ENCODE peak calls at places on chromosomes 4 and X, in six cellular contexts. K, C, E, H, I and R are unnamed samples.

GRCh38 chrX:3256868-3257267 is 89.6 kb downstream of the MXRA5 start:
- DNase-seq in E (no peak), I (no peak), H (no peak), C (no peak), K (no peak), R (no peak)

GRCh38 chr4:51942108-51942832 is 77.9 kb downstream of the LRRC66 start:
- DNase-seq in K (no peak), H (no peak), C (no peak), E (peak), I (no peak), R (no peak)

GRCh38 chrX:108537005-108537404 is 97.4 kb downstream of the COL4A5 start:
- DNase-seq in C (peak), H (peak), K (peak), I (no peak), E (peak), R (peak)

GRCh38 chr4:176256921-176257320 is 12.1 kb downstream of the ASB5 start:
- DNase-seq in H (no peak), C (no peak), K (no peak), E (peak), I (no peak), R (no peak)

GRCh38 chrX:17078031-17078730 is 131.7 kb downstream of the REPS2 start:
- DNase-seq in C (no peak), E (peak), K (no peak), I (no peak), H (no peak), R (peak)

GRCh38 chr4:126541820-126542219 is 1090.9 kb upstream of the INTU start:
- DNase-seq in K (no peak), E (no peak), C (no peak), I (no peak), H (no peak), R (peak)

GRCh38 chr4:84652478-84652877 is 69.6 kb downstream of the CDS1 start:
- DNase-seq in K (no peak), I (no peak), C (no peak), H (no peak), E (no peak), R (no peak)

GRCh38 chr4:85486425-85487101 is 11.6 kb downstream of the ARHGAP24 start:
- DNase-seq in C (no peak), I (no peak), E (peak), H (no peak), K (no peak), R (no peak)

GRCh38 chr4:87224036-87224923 is 3.9 kb upstream of the KLHL8 start:
- DNase-seq in E (peak), K (no peak), H (no peak), I (no peak), C (no peak), R (no peak)

GRCh38 chrX:109463729-109464128 is 18.2 kb downstream of the GUCY2F start:
- DNase-seq in E (no peak), C (no peak), K (no peak), H (no peak), I (no peak), R (no peak)

GRCh38 chr4:109719604-109720003 is 10.3 kb downstream of the PLA2G12A start:
- DNase-seq in C (no peak), K (no peak), H (no peak), E (no peak), I (no peak), R (no peak)

GRCh38 chr4:184320630-184321029 is 103.0 kb upstream of the ENPP6 start:
- DNase-seq in H (no peak), K (no peak), C (no peak), E (no peak), I (no peak), R (peak)

GRCh38 chrX:149819371-149819770 is 37.6 kb downstream of the MAGEA9 start:
- DNase-seq in E (peak), C (no peak), I (no peak), K (no peak), H (no peak), R (no peak)

GRCh38 chr4:113289736-113290135 is 240.3 kb downstream of the ANK2 start:
- DNase-seq in K (no peak), I (no peak), H (no peak), E (peak), C (no peak), R (peak)

GRCh38 chr4:149630079-149630478 is 185.6 kb downstream of the IQCM start:
- DNase-seq in E (no peak), H (no peak), C (no peak), I (no peak), K (no peak), R (peak)

GRCh38 chr4:168623011-168623410 is 126.2 kb downstream of the PALLD start:
- DNase-seq in E (no peak), I (no peak), C (no peak), K (no peak), H (no peak), R (no peak)